ENCODE peak calls at places on chromosome 16, in nine cellular contexts. One of them, this sample, is unnamed.

GRCh38 chr16:19555938-19556778 is 655 bp downstream of the VPS35L start:
- DNase-seq in hepatocyte: peak
- DNase-seq in AG04449: no peak
- DNase-seq in effector memory CD4-positive, alpha-beta T cell: no peak
- DNase-seq in AG09309: no peak
- DNase-seq in psoas muscle: no peak
- DNase-seq in naive thymus-derived CD4-positive, alpha-beta T cell: no peak
- DNase-seq in upper lobe of right lung: no peak
- DNase-seq in GM23248: peak
- DNase-seq in this sample: peak

GRCh38 chr16:11017499-11017898 is 73.1 kb downstream of the CLEC16A start:
- DNase-seq in hepatocyte: no peak
- DNase-seq in AG04449: no peak
- DNase-seq in effector memory CD4-positive, alpha-beta T cell: no peak
- DNase-seq in AG09309: no peak
- DNase-seq in psoas muscle: no peak
- DNase-seq in naive thymus-derived CD4-positive, alpha-beta T cell: no peak
- DNase-seq in upper lobe of right lung: no peak
- DNase-seq in GM23248: no peak
- DNase-seq in this sample: no peak

GRCh38 chr16:75188832-75189477 is 18.0 kb downstream of the CTRB2 start:
- DNase-seq in hepatocyte: no peak
- DNase-seq in AG04449: no peak
- DNase-seq in effector memory CD4-positive, alpha-beta T cell: no peak
- DNase-seq in AG09309: no peak
- DNase-seq in psoas muscle: no peak
- DNase-seq in naive thymus-derived CD4-positive, alpha-beta T cell: no peak
- DNase-seq in upper lobe of right lung: no peak
- DNase-seq in GM23248: no peak
- DNase-seq in this sample: no peak

GRCh38 chr16:12612598-12613101 is 191.0 kb downstream of the CPPED1 start:
- DNase-seq in hepatocyte: peak
- DNase-seq in AG04449: no peak
- DNase-seq in effector memory CD4-positive, alpha-beta T cell: no peak
- DNase-seq in AG09309: no peak
- DNase-seq in psoas muscle: no peak
- DNase-seq in naive thymus-derived CD4-positive, alpha-beta T cell: no peak
- DNase-seq in upper lobe of right lung: no peak
- DNase-seq in GM23248: no peak
- DNase-seq in this sample: no peak

GRCh38 chr16:69276143-69277115 is 34.7 kb upstream of the VPS4A start:
- DNase-seq in hepatocyte: peak
- DNase-seq in AG04449: peak
- DNase-seq in effector memory CD4-positive, alpha-beta T cell: no peak
- DNase-seq in AG09309: peak
- DNase-seq in psoas muscle: peak
- DNase-seq in naive thymus-derived CD4-positive, alpha-beta T cell: no peak
- DNase-seq in upper lobe of right lung: no peak
- DNase-seq in GM23248: peak
- DNase-seq in this sample: peak

GRCh38 chr16:20056436-20056835 is 17.3 kb downstream of the GPR139 start:
- DNase-seq in hepatocyte: no peak
- DNase-seq in AG04449: no peak
- DNase-seq in effector memory CD4-positive, alpha-beta T cell: no peak
- DNase-seq in AG09309: no peak
- DNase-seq in psoas muscle: no peak
- DNase-seq in naive thymus-derived CD4-positive, alpha-beta T cell: no peak
- DNase-seq in upper lobe of right lung: no peak
- DNase-seq in GM23248: no peak
- DNase-seq in this sample: no peak

GRCh38 chr16:9256196-9256595 is 164.8 kb downstream of the HAPSTR1 start:
- DNase-seq in hepatocyte: peak
- DNase-seq in AG04449: no peak
- DNase-seq in effector memory CD4-positive, alpha-beta T cell: no peak
- DNase-seq in AG09309: no peak
- DNase-seq in psoas muscle: no peak
- DNase-seq in naive thymus-derived CD4-positive, alpha-beta T cell: no peak
- DNase-seq in upper lobe of right lung: no peak
- DNase-seq in GM23248: peak
- DNase-seq in this sample: no peak

GRCh38 chr16:24775455-24775854 is 46.0 kb downstream of the TNRC6A start:
- DNase-seq in hepatocyte: no peak
- DNase-seq in AG04449: no peak
- DNase-seq in effector memory CD4-positive, alpha-beta T cell: no peak
- DNase-seq in AG09309: no peak
- DNase-seq in psoas muscle: no peak
- DNase-seq in naive thymus-derived CD4-positive, alpha-beta T cell: no peak
- DNase-seq in upper lobe of right lung: no peak
- DNase-seq in GM23248: peak
- DNase-seq in this sample: no peak

GRCh38 chr16:66227766-66228530 is 138.5 kb upstream of the CDH5 start:
- DNase-seq in hepatocyte: no peak
- DNase-seq in AG04449: no peak
- DNase-seq in effector memory CD4-positive, alpha-beta T cell: no peak
- DNase-seq in AG09309: no peak
- DNase-seq in psoas muscle: no peak
- DNase-seq in naive thymus-derived CD4-positive, alpha-beta T cell: no peak
- DNase-seq in upper lobe of right lung: no peak
- DNase-seq in GM23248: no peak
- DNase-seq in this sample: no peak

GRCh38 chr16:11743308-11744074 is 834 bp upstream of the TXNDC11 start:
- DNase-seq in hepatocyte: peak
- DNase-seq in AG04449: no peak
- DNase-seq in effector memory CD4-positive, alpha-beta T cell: peak
- DNase-seq in AG09309: no peak
- DNase-seq in psoas muscle: peak
- DNase-seq in naive thymus-derived CD4-positive, alpha-beta T cell: no peak
- DNase-seq in upper lobe of right lung: peak
- DNase-seq in GM23248: peak
- DNase-seq in this sample: no peak

GRCh38 chr16:89996178-89996489 is 23.1 kb downstream of the DBNDD1 start:
- DNase-seq in hepatocyte: no peak
- DNase-seq in AG04449: no peak
- DNase-seq in effector memory CD4-positive, alpha-beta T cell: no peak
- DNase-seq in AG09309: no peak
- DNase-seq in psoas muscle: no peak
- DNase-seq in naive thymus-derived CD4-positive, alpha-beta T cell: no peak
- DNase-seq in upper lobe of right lung: no peak
- DNase-seq in GM23248: no peak
- DNase-seq in this sample: no peak

DNA sequence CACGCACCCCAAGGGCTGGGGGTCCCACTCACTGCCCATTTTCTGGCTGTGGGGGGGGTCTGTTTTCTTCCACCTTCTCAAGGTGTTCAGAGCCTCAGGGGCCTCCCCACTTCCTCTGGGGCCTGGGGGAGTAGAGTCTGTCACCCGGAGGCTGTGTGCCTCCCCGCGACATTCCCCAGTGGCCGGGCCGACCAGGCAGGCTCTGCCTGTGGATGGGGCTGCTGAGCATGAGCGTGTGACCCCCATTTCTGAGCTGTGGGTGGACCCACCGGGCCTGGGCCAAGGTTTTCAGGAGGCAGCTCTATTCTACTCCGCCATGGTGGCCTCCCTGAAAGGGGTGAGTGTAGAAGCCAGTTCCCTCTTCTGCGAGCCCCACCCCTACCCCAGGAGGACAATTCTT is 1.0 kb downstream of the MSLN start:
- DNase-seq in hepatocyte: no peak
- DNase-seq in AG04449: no peak
- DNase-seq in effector memory CD4-positive, alpha-beta T cell: no peak
- DNase-seq in AG09309: no peak
- DNase-seq in psoas muscle: no peak
- DNase-seq in naive thymus-derived CD4-positive, alpha-beta T cell: no peak
- DNase-seq in upper lobe of right lung: peak
- DNase-seq in GM23248: no peak
- DNase-seq in this sample: no peak
- H3K4me3 ChIP-seq in hepatocyte: no peak
- H3K4me3 ChIP-seq in AG04449: no peak
- H3K4me3 ChIP-seq in effector memory CD4-positive, alpha-beta T cell: no peak
- H3K4me3 ChIP-seq in AG09309: no peak
- H3K4me3 ChIP-seq in psoas muscle: no peak
- H3K4me3 ChIP-seq in naive thymus-derived CD4-positive, alpha-beta T cell: no peak
- H3K4me3 ChIP-seq in upper lobe of right lung: peak
- H3K4me3 ChIP-seq in GM23248: no peak
- H3K4me3 ChIP-seq in this sample: no peak

DNA sequence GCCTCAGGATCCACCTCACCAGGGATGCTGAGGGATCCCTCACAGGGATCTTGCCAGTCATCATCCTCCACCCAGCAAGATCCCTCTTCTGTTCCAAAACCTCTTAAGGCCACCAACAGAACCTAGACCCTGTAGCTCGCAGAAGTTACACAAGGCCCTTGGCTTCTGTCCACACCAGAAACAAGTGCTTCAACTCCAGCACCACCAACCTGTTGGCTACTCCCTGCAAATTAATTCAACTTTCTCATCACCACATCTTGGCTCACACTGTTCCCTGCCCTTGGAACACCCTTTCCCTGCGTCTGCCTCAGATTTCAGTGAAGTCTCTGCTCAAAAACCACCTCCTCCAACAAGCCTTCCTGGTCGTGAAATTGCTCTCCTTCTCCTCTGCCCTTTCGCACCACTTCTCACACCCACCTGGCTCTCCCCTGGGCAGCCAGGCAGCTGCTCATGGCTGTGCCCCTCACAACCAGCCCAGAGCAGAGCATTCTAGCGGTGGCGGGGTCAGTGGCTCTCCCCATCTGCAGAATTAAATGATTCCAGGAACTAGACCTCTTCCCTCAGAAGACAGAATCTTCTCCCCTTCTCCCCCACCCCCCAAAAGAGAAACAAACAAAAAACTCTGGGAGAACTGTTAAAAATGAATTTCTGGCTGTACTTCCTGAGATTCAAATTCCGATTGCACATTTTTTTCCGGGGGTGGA is 1.8 kb downstream of the PLLP start:
- DNase-seq in hepatocyte: no peak
- DNase-seq in AG04449: no peak
- DNase-seq in effector memory CD4-positive, alpha-beta T cell: no peak
- DNase-seq in AG09309: no peak
- DNase-seq in psoas muscle: no peak
- DNase-seq in naive thymus-derived CD4-positive, alpha-beta T cell: no peak
- DNase-seq in upper lobe of right lung: no peak
- DNase-seq in GM23248: no peak
- DNase-seq in this sample: peak
- H3K4me3 ChIP-seq in hepatocyte: no peak
- H3K4me3 ChIP-seq in AG04449: no peak
- H3K4me3 ChIP-seq in effector memory CD4-positive, alpha-beta T cell: no peak
- H3K4me3 ChIP-seq in AG09309: no peak
- H3K4me3 ChIP-seq in psoas muscle: no peak
- H3K4me3 ChIP-seq in naive thymus-derived CD4-positive, alpha-beta T cell: no peak
- H3K4me3 ChIP-seq in upper lobe of right lung: peak
- H3K4me3 ChIP-seq in GM23248: no peak
- H3K4me3 ChIP-seq in this sample: no peak

GRCh38 chr16:85615014-85615851 is 2.1 kb downstream of the GSE1 start:
- DNase-seq in hepatocyte: peak
- DNase-seq in AG04449: no peak
- DNase-seq in effector memory CD4-positive, alpha-beta T cell: no peak
- DNase-seq in AG09309: no peak
- DNase-seq in psoas muscle: peak
- DNase-seq in naive thymus-derived CD4-positive, alpha-beta T cell: peak
- DNase-seq in upper lobe of right lung: peak
- DNase-seq in GM23248: no peak
- DNase-seq in this sample: no peak

GRCh38 chr16:85613609-85614337 is 651 bp downstream of the GSE1 start:
- DNase-seq in hepatocyte: peak
- DNase-seq in AG04449: no peak
- DNase-seq in effector memory CD4-positive, alpha-beta T cell: no peak
- DNase-seq in AG09309: no peak
- DNase-seq in psoas muscle: peak
- DNase-seq in naive thymus-derived CD4-positive, alpha-beta T cell: no peak
- DNase-seq in upper lobe of right lung: peak
- DNase-seq in GM23248: peak
- DNase-seq in this sample: peak

GRCh38 chr16:85612801-85613608 is at the start of gene GSE1:
- DNase-seq in hepatocyte: peak
- DNase-seq in AG04449: no peak
- DNase-seq in effector memory CD4-positive, alpha-beta T cell: peak
- DNase-seq in AG09309: no peak
- DNase-seq in psoas muscle: peak
- DNase-seq in naive thymus-derived CD4-positive, alpha-beta T cell: peak
- DNase-seq in upper lobe of right lung: peak
- DNase-seq in GM23248: peak
- DNase-seq in this sample: peak

GRCh38 chr16:85615852-85616607 is 2.9 kb downstream of the GSE1 start:
- DNase-seq in hepatocyte: peak
- DNase-seq in AG04449: no peak
- DNase-seq in effector memory CD4-positive, alpha-beta T cell: peak
- DNase-seq in AG09309: no peak
- DNase-seq in psoas muscle: peak
- DNase-seq in naive thymus-derived CD4-positive, alpha-beta T cell: peak
- DNase-seq in upper lobe of right lung: peak
- DNase-seq in GM23248: peak
- DNase-seq in this sample: peak

DNA sequence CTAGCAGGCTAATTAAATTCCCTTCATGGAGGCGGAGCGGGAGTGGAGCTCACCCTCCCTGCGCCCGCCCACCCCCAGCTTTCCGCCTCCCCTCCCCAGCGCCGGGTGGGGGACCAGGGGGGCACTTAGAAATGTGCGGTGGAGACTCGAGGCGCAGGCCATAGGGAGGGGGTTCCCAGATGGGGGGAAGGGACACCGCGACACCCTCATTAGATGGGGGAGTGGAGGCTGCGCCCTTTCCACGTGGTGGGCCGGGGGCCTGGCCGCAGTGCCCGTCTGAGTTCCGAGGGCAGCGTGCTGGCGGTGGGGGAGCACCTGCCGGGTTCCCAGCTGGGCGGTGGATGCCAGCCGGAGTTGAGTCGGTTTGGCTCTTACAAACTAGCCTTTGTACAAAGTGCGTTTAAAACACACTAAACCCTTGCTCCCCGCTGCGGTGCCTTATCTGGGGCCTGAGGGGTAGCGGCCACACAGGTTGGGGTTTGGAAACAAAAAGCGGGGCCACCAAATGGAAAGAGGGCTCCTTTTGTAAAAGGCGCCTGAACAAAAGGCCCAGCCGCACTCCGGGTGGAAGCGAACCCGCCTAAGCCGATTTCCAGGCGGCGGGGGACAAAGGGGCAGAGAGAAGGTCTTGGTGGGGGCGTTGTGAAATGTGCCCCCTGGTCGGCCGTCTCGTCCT is 1.4 kb downstream of the GSE1 start:
- DNase-seq in hepatocyte: no peak
- DNase-seq in AG04449: no peak
- DNase-seq in effector memory CD4-positive, alpha-beta T cell: no peak
- DNase-seq in AG09309: no peak
- DNase-seq in psoas muscle: no peak
- DNase-seq in naive thymus-derived CD4-positive, alpha-beta T cell: peak
- DNase-seq in upper lobe of right lung: no peak
- DNase-seq in GM23248: no peak
- DNase-seq in this sample: peak
- H3K4me3 ChIP-seq in hepatocyte: peak
- H3K4me3 ChIP-seq in AG04449: peak
- H3K4me3 ChIP-seq in effector memory CD4-positive, alpha-beta T cell: peak
- H3K4me3 ChIP-seq in AG09309: peak
- H3K4me3 ChIP-seq in psoas muscle: peak
- H3K4me3 ChIP-seq in naive thymus-derived CD4-positive, alpha-beta T cell: no peak
- H3K4me3 ChIP-seq in upper lobe of right lung: peak
- H3K4me3 ChIP-seq in GM23248: peak
- H3K4me3 ChIP-seq in this sample: peak

DNA sequence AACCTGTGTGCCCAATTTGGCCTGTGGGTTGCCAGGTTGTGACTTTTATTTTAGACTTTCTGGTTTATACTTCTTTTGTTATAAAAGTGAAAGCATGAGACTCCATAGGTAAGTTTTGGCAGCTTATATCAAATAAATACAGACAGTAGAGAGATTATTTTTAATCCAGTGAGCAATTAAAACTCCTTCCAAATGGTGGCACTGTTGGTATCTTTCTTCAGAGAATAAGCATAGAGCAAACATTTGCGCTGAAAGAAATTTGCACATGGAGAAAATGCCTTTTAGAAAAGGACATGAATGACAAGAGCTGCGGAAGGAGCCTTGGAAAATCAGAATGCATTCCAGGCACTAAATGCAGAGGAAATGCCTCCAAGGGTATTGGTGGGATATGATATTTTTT is 46.1 kb upstream of the DNAJA2 start:
- DNase-seq in hepatocyte: no peak
- DNase-seq in AG04449: no peak
- DNase-seq in effector memory CD4-positive, alpha-beta T cell: no peak
- DNase-seq in AG09309: no peak
- DNase-seq in psoas muscle: no peak
- DNase-seq in naive thymus-derived CD4-positive, alpha-beta T cell: no peak
- DNase-seq in upper lobe of right lung: no peak
- DNase-seq in GM23248: peak
- DNase-seq in this sample: peak
- H3K4me3 ChIP-seq in hepatocyte: no peak
- H3K4me3 ChIP-seq in AG04449: no peak
- H3K4me3 ChIP-seq in effector memory CD4-positive, alpha-beta T cell: no peak
- H3K4me3 ChIP-seq in AG09309: no peak
- H3K4me3 ChIP-seq in psoas muscle: no peak
- H3K4me3 ChIP-seq in naive thymus-derived CD4-positive, alpha-beta T cell: no peak
- H3K4me3 ChIP-seq in upper lobe of right lung: no peak
- H3K4me3 ChIP-seq in GM23248: no peak
- H3K4me3 ChIP-seq in this sample: no peak

This sample was measured in osteoblast.